ENCODE peak calls at places on chromosomes 16 and 17, in five cellular contexts. One of them, this sample, is unnamed.

GRCh38 chr16:10625595-10626357 is 45.4 kb upstream of the EMP2 start:
- DNase-seq in astrocyte of the spinal cord: no peak
- DNase-seq in tibial nerve: no peak
- DNase-seq in ELR: peak; percentile 2
- DNase-seq in fibroblast of mammary gland: peak; percentile 53
- DNase-seq in this sample: no peak

GRCh38 chr16:81601008-81601428 is 156.4 kb downstream of the CMIP start:
- DNase-seq in astrocyte of the spinal cord: peak; percentile 68
- DNase-seq in tibial nerve: no peak
- DNase-seq in ELR: peak; percentile 73
- DNase-seq in fibroblast of mammary gland: peak; percentile 60
- DNase-seq in this sample: no peak

GRCh38 chr17:77857613-77858012 is 100.9 kb upstream of the TNRC6C start:
- DNase-seq in astrocyte of the spinal cord: no peak
- DNase-seq in tibial nerve: no peak
- DNase-seq in ELR: no peak
- DNase-seq in fibroblast of mammary gland: no peak
- DNase-seq in this sample: no peak

GRCh38 chr16:82504811-82505210 is 122.0 kb upstream of the CDH13 start:
- DNase-seq in astrocyte of the spinal cord: no peak
- DNase-seq in tibial nerve: no peak
- DNase-seq in ELR: no peak
- DNase-seq in fibroblast of mammary gland: no peak
- DNase-seq in this sample: no peak

GRCh38 chr16:31141489-31142108 is 6.1 kb upstream of the PRSS8 start:
- DNase-seq in astrocyte of the spinal cord: no peak
- DNase-seq in tibial nerve: no peak
- DNase-seq in ELR: no peak
- DNase-seq in fibroblast of mammary gland: peak; percentile 68
- DNase-seq in this sample: no peak

GRCh38 chr17:32491371-32492280 is 4.8 kb downstream of the CDK5R1 start:
- DNase-seq in astrocyte of the spinal cord: no peak
- DNase-seq in tibial nerve: no peak
- DNase-seq in ELR: peak; percentile 11
- DNase-seq in fibroblast of mammary gland: no peak
- DNase-seq in this sample: no peak

GRCh38 chr16:27795992-27796614 is 246.2 kb downstream of the KATNIP start:
- DNase-seq in astrocyte of the spinal cord: peak; percentile 37
- DNase-seq in tibial nerve: peak; percentile 36
- DNase-seq in ELR: peak; percentile 60
- DNase-seq in fibroblast of mammary gland: peak; percentile 28
- DNase-seq in this sample: no peak

GRCh38 chr17:77644981-77645380 is 313.5 kb upstream of the TNRC6C start:
- DNase-seq in astrocyte of the spinal cord: no peak
- DNase-seq in tibial nerve: no peak
- DNase-seq in ELR: no peak
- DNase-seq in fibroblast of mammary gland: no peak
- DNase-seq in this sample: no peak

GRCh38 chr16:49775581-49775980 is 80.3 kb downstream of the ZNF423 start:
- DNase-seq in astrocyte of the spinal cord: no peak
- DNase-seq in tibial nerve: no peak
- DNase-seq in ELR: no peak
- DNase-seq in fibroblast of mammary gland: no peak
- DNase-seq in this sample: no peak

GRCh38 chr17:75778861-75779249 is 5.8 kb upstream of the UNK start:
- DNase-seq in astrocyte of the spinal cord: no peak
- DNase-seq in tibial nerve: no peak
- DNase-seq in ELR: no peak
- DNase-seq in fibroblast of mammary gland: no peak
- DNase-seq in this sample: no peak

GRCh38 chr16:82867425-82867824 is 240.7 kb downstream of the CDH13 start:
- DNase-seq in astrocyte of the spinal cord: no peak
- DNase-seq in tibial nerve: no peak
- DNase-seq in ELR: no peak
- DNase-seq in fibroblast of mammary gland: peak; percentile 35
- DNase-seq in this sample: no peak

GRCh38 chr16:89150090-89150835 is 21.3 kb upstream of the CDH15 start:
- DNase-seq in astrocyte of the spinal cord: no peak
- DNase-seq in tibial nerve: no peak
- DNase-seq in ELR: no peak
- DNase-seq in fibroblast of mammary gland: no peak
- DNase-seq in this sample: no peak

GRCh38 chr17:83106036-83106577 is 26.7 kb downstream of the METRNL start:
- DNase-seq in astrocyte of the spinal cord: peak; percentile 24
- DNase-seq in tibial nerve: no peak
- DNase-seq in ELR: no peak
- DNase-seq in fibroblast of mammary gland: no peak
- DNase-seq in this sample: no peak

GRCh38 chr17:59377410-59377809 is 46.0 kb downstream of the YPEL2 start:
- DNase-seq in astrocyte of the spinal cord: peak; percentile 52
- DNase-seq in tibial nerve: no peak
- DNase-seq in ELR: no peak
- DNase-seq in fibroblast of mammary gland: peak; percentile 76
- DNase-seq in this sample: no peak

GRCh38 chr16:80006175-80006895 is 405.8 kb upstream of the MAF start:
- DNase-seq in astrocyte of the spinal cord: peak; percentile 45
- DNase-seq in tibial nerve: no peak
- DNase-seq in ELR: peak; percentile 80
- DNase-seq in fibroblast of mammary gland: peak; percentile 35
- DNase-seq in this sample: no peak

GRCh38 chr16:30077656-30078055 is 1.9 kb downstream of the PPP4C start:
- DNase-seq in astrocyte of the spinal cord: no peak
- DNase-seq in tibial nerve: no peak
- DNase-seq in ELR: peak; percentile 60
- DNase-seq in fibroblast of mammary gland: peak; percentile 51
- DNase-seq in this sample: no peak

GRCh38 chr16:20938426-20938825 is 37.9 kb downstream of the LYRM1 start:
- DNase-seq in astrocyte of the spinal cord: peak; percentile 52
- DNase-seq in tibial nerve: no peak
- DNase-seq in ELR: peak; percentile 73
- DNase-seq in fibroblast of mammary gland: peak; percentile 83
- DNase-seq in this sample: no peak

GRCh38 chr16:89241187-89242003 is 23.9 kb downstream of the ZNF778 start:
- DNase-seq in astrocyte of the spinal cord: peak; percentile 79
- DNase-seq in tibial nerve: peak; percentile 66
- DNase-seq in ELR: peak; percentile 78
- DNase-seq in fibroblast of mammary gland: peak; percentile 79
- DNase-seq in this sample: peak; percentile 82

GRCh38 chr17:39536468-39536867 is 71.3 kb downstream of the NEUROD2 start:
- DNase-seq in astrocyte of the spinal cord: no peak
- DNase-seq in tibial nerve: no peak
- DNase-seq in ELR: no peak
- DNase-seq in fibroblast of mammary gland: no peak
- DNase-seq in this sample: no peak

GRCh38 chr16:27818231-27818630 is 245.3 kb downstream of the GSG1L start:
- DNase-seq in astrocyte of the spinal cord: no peak
- DNase-seq in tibial nerve: no peak
- DNase-seq in ELR: no peak
- DNase-seq in fibroblast of mammary gland: no peak
- DNase-seq in this sample: no peak

GRCh38 chr17:48901241-48901640 is 7.0 kb upstream of the UBE2Z start:
- DNase-seq in astrocyte of the spinal cord: no peak
- DNase-seq in tibial nerve: no peak
- DNase-seq in ELR: no peak
- DNase-seq in fibroblast of mammary gland: no peak
- DNase-seq in this sample: no peak